ENCODE peak calls at places on chromosome 2, in ten cellular contexts. N is aorta; J is DND-41; O is left lung; S is caudate nucleus; T is right atrium auricular region; I is CD8-positive, alpha-beta T cell; G is left ventricle myocardium inferior; M is AG04450; Y is endodermal cell. Z is an unnamed sample.
A peak's percentile ranks its signal among the peaks of the same experiment; 100 is the strongest.

GRCh38 chr2:180618570-180618969 is 361.8 kb upstream of the UBE2E3 start:
- DNase-seq in S (no peak), M (no peak), O (no peak), G (no peak), I (no peak), Y (no peak), N (no peak), J (no peak), T (no peak), Z (no peak)

GRCh38 chr2:186639939-186640338 is 50.1 kb downstream of the ITGAV start:
- DNase-seq in N (no peak), T (no peak), G (no peak), I (no peak), Y (no peak), S (no peak), O (no peak), M (no peak), J (no peak), Z (no peak)

GRCh38 chr2:115422004-115422634 is 979.7 kb downstream of the DPP10 start:
- DNase-seq in N (no peak), T (no peak), O (no peak), M (no peak), I (no peak), Y (no peak), S (no peak), J (no peak), G (no peak), Z (no peak)

GRCh38 chr2:235026137-235026536 is 74.3 kb downstream of the SH3BP4 start:
- DNase-seq in Y (peak; percentile 44), I (no peak), O (no peak), S (no peak), J (no peak), N (no peak), M (peak; percentile 39), T (no peak), G (no peak), Z (no peak)

GRCh38 chr2:103847276-103847675 is 1006.6 kb upstream of the POU3F3 start:
- DNase-seq in T (no peak), O (no peak), G (no peak), I (no peak), Y (no peak), N (no peak), J (no peak), S (no peak), M (no peak), Z (no peak)

GRCh38 chr2:120180066-120180465 is 43.1 kb downstream of the TMEM185B start:
- DNase-seq in I (no peak), J (no peak), G (no peak), Y (peak; percentile 80), S (no peak), M (no peak), N (no peak), O (no peak), T (no peak), Z (no peak)

GRCh38 chr2:172090044-172090946 is 5.0 kb downstream of the DLX1 start:
- DNase-seq in O (no peak), N (peak; percentile 61), J (no peak), G (no peak), M (no peak), T (no peak), I (no peak), S (no peak), Y (peak; percentile 81), Z (no peak)

GRCh38 chr2:33467413-33467812 is 9.0 kb upstream of the RASGRP3 start:
- DNase-seq in G (no peak), T (no peak), Y (no peak), J (no peak), M (no peak), I (no peak), O (no peak), N (no peak), S (no peak), Z (no peak)

GRCh38 chr2:234427081-234428058 is 69.5 kb downstream of the ARL4C start:
- DNase-seq in Y (peak; percentile 87), G (no peak), O (no peak), N (no peak), T (no peak), M (peak; percentile 70), S (no peak), J (peak; percentile 72), I (peak; percentile 35), Z (no peak)

GRCh38 chr2:72971036-72971435 is 53.7 kb downstream of the EMX1 start:
- DNase-seq in I (no peak), O (no peak), S (no peak), M (no peak), T (no peak), N (no peak), Y (no peak), J (no peak), G (no peak), Z (no peak)
- H3K27ac ChIP-seq in I (no peak overlapping the region), O (no peak overlapping the region), S (no peak overlapping the region), M (no peak overlapping the region), T (no peak overlapping the region), N (no peak overlapping the region), Y (no peak overlapping the region), J (no peak overlapping the region), G (no peak overlapping the region), Z (no peak overlapping the region)

GRCh38 chr2:175461839-175462238 is 280.3 kb upstream of the ATP5MC3 start:
- DNase-seq in N (no peak), G (no peak), T (no peak), O (no peak), J (no peak), I (no peak), S (no peak), M (no peak), Y (no peak), Z (no peak)

GRCh38 chr2:175468699-175469098 is 287.2 kb upstream of the ATP5MC3 start:
- DNase-seq in M (no peak), O (no peak), T (no peak), I (no peak), J (no peak), G (no peak), Y (no peak), S (no peak), N (no peak), Z (no peak)

GRCh38 chr2:175462246-175462645 is 280.7 kb upstream of the ATP5MC3 start:
- DNase-seq in T (no peak), S (no peak), N (no peak), G (no peak), M (no peak), I (no peak), J (no peak), O (no peak), Y (no peak), Z (no peak)

GRCh38 chr2:175464311-175464670 is 282.8 kb upstream of the ATP5MC3 start:
- DNase-seq in O (no peak), G (no peak), T (no peak), N (no peak), J (no peak), Y (no peak), M (no peak), S (no peak), I (no peak), Z (no peak)

DNA sequence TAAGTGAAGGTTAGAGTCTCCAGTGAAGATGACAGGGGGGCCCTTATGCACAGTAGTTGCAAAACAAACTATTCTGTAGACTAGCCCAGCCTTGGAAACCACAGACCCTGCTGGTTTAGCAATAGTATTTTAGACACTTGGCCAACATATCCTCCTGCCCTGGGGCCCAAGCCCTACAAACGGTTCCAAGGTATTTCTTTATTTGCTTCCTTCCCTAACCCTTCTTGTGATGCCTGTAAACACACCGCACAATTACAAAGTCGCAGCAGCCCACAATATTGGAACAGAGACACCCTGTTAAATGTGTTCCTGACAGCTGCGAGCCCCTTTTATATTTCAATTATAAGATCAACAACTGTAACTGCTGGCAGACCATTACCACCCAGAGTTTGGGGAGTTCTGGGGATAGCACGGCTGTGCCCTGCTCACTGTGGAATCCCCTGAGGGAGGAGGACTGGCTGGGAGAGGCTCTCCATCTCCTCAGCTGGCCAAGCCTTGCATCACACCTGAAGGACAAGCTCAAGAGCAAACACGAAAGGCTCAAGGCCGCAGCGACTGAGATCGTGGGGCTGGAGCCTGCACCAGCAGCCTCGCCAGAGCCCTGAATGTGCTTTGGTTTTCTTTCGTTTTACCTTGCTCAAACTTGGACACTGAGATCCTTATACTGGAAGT is 282.3 kb upstream of the ATP5MC3 start:
- DNase-seq in S (no peak), O (peak; percentile 34), I (no peak), N (no peak), M (no peak), G (no peak), Y (peak; percentile 64), J (no peak), T (no peak), Z (no peak)
- H3K27ac ChIP-seq in S (no peak overlapping the region), O (peak overlapping the region; percentile 79), I (no peak overlapping the region), N (no peak overlapping the region), M (no peak overlapping the region), G (no peak overlapping the region), Y (no peak overlapping the region), J (no peak overlapping the region), T (no peak overlapping the region), Z (no peak overlapping the region)

DNA sequence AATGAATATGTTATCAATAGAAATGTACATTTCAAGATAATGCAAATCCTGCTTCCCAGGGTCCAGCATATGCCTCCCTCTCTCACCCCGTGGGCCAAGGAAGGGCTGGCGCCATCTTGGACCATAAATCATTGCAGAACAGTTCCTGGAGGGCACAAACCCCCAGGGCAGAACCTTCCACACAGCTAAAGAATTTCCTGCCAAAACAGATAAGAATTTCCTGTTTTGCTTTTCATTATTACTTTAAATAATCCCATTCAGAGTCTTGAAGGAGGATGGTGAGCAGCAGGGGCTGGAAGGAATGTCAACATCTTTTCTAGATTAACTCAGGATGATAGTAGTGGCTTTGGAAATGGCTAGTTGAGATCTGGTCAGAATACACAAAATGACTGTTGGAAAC is 53.7 kb downstream of the EHD3 start:
- DNase-seq in O (no peak), N (no peak), Y (no peak), G (no peak), M (no peak), S (no peak), I (no peak), T (no peak), J (no peak), Z (no peak)
- H3K27ac ChIP-seq in O (no peak overlapping the region), N (no peak overlapping the region), Y (no peak overlapping the region), G (no peak overlapping the region), M (no peak overlapping the region), S (no peak overlapping the region), I (no peak overlapping the region), T (no peak overlapping the region), J (no peak overlapping the region), Z (no peak overlapping the region)

DNA sequence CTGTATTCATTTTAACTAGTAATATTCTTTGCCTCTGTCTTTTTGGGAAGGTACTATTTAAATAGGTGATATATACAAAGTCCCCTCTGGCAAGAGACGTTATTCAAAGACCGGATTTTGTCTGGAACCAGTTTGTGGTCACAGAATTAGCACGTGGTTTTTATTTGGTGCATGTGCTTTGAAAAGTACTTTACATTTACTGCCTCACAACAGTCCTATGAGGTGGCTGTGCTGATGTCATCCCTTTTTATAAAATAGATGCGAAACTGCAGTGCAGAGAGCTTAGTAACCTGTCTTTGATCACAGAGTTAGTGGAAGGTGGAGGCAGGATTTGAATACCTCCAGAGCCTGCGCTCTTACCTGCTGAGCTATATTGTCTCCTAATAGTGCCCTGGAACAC is 4.0 kb downstream of the LPIN1 start:
- DNase-seq in G (no peak), I (peak; percentile 46), N (no peak), S (no peak), M (no peak), T (no peak), Y (no peak), O (no peak), J (peak; percentile 40), Z (no peak)
- H3K27ac ChIP-seq in G (peak overlapping the region; percentile 18), I (peak overlapping the region; percentile 21), N (no peak overlapping the region), S (peak overlapping the region; percentile 63), M (no peak overlapping the region), T (no peak overlapping the region), Y (no peak overlapping the region), O (no peak overlapping the region), J (no peak overlapping the region), Z (no peak overlapping the region)

GRCh38 chr2:150484006-150484405 is 3.5 kb downstream of the RND3 start:
- DNase-seq in Y (no peak), O (no peak), G (no peak), T (no peak), N (no peak), J (no peak), M (no peak), S (no peak), I (no peak), Z (no peak)
- H3K27ac ChIP-seq in Y (no peak overlapping the region), O (no peak overlapping the region), G (peak overlapping the region; percentile 97), T (peak overlapping the region; percentile 92), N (peak overlapping the region; percentile 90), J (no peak overlapping the region), M (peak overlapping the region; percentile 96), S (no peak overlapping the region), I (no peak overlapping the region), Z (no peak overlapping the region)